ENCODE peak calls at places on chromosomes 3 and 15, in five cellular contexts. One of them, this sample, is unnamed.

GRCh38 chr3:165983284-165983683 is 146.1 kb upstream of the BCHE start:
- DNase-seq in MM.1S: no peak
- DNase-seq in CD8-positive, alpha-beta memory T cell: no peak
- DNase-seq in T follicular helper cell: no peak
- DNase-seq in lower lobe of right lung: no peak
- DNase-seq in this sample: no peak

GRCh38 chr3:127544151-127544805 is 46.3 kb downstream of the TPRA1 start:
- DNase-seq in CD8-positive, alpha-beta memory T cell: peak; percentile 41
- DNase-seq in T follicular helper cell: peak; percentile 45
- DNase-seq in lower lobe of right lung: peak; percentile 84
- DNase-seq in MM.1S: peak; percentile 71
- DNase-seq in this sample: peak; percentile 85

GRCh38 chr3:48273594-48274211 is 32.8 kb downstream of the ZNF589 start:
- DNase-seq in lower lobe of right lung: no peak
- DNase-seq in MM.1S: peak; percentile 57
- DNase-seq in CD8-positive, alpha-beta memory T cell: peak; percentile 38
- DNase-seq in T follicular helper cell: peak; percentile 41
- DNase-seq in this sample: peak; percentile 32

GRCh38 chr15:87527416-87527815 is 729.1 kb downstream of the NTRK3 start:
- DNase-seq in CD8-positive, alpha-beta memory T cell: no peak
- DNase-seq in lower lobe of right lung: no peak
- DNase-seq in T follicular helper cell: no peak
- DNase-seq in MM.1S: no peak
- DNase-seq in this sample: no peak

GRCh38 chr3:86563358-86563970 is 427.5 kb downstream of the VGLL3 start:
- DNase-seq in CD8-positive, alpha-beta memory T cell: no peak
- DNase-seq in MM.1S: peak; percentile 59
- DNase-seq in lower lobe of right lung: no peak
- DNase-seq in T follicular helper cell: no peak
- DNase-seq in this sample: peak; percentile 56

GRCh38 chr3:48155122-48155521 is 33.1 kb downstream of the CDC25A start:
- DNase-seq in CD8-positive, alpha-beta memory T cell: no peak
- DNase-seq in lower lobe of right lung: no peak
- DNase-seq in T follicular helper cell: no peak
- DNase-seq in MM.1S: no peak
- DNase-seq in this sample: no peak

GRCh38 chr15:75799190-75799589 is 44.1 kb upstream of the UBE2Q2 start:
- DNase-seq in T follicular helper cell: no peak
- DNase-seq in MM.1S: no peak
- DNase-seq in CD8-positive, alpha-beta memory T cell: no peak
- DNase-seq in lower lobe of right lung: no peak
- DNase-seq in this sample: no peak

GRCh38 chr3:98731720-98732238 is 31.4 kb upstream of the ST3GAL6 start:
- DNase-seq in MM.1S: peak; percentile 10
- DNase-seq in CD8-positive, alpha-beta memory T cell: no peak
- DNase-seq in lower lobe of right lung: no peak
- DNase-seq in T follicular helper cell: no peak
- DNase-seq in this sample: no peak

GRCh38 chr3:186614597-186615483 is 2.0 kb downstream of the AHSG start:
- DNase-seq in lower lobe of right lung: peak; percentile 68
- DNase-seq in CD8-positive, alpha-beta memory T cell: peak; percentile 67
- DNase-seq in T follicular helper cell: peak; percentile 60
- DNase-seq in MM.1S: peak; percentile 87
- DNase-seq in this sample: peak; percentile 90

GRCh38 chr3:42043116-42043796 is 47.9 kb upstream of the TRAK1 start:
- DNase-seq in CD8-positive, alpha-beta memory T cell: no peak
- DNase-seq in lower lobe of right lung: no peak
- DNase-seq in MM.1S: no peak
- DNase-seq in T follicular helper cell: no peak
- DNase-seq in this sample: peak; percentile 86

GRCh38 chr15:64067564-64068030 is 21.3 kb upstream of the DAPK2 start:
- DNase-seq in MM.1S: peak; percentile 64
- DNase-seq in T follicular helper cell: peak; percentile 41
- DNase-seq in lower lobe of right lung: no peak
- DNase-seq in CD8-positive, alpha-beta memory T cell: peak; percentile 56
- DNase-seq in this sample: peak; percentile 55

GRCh38 chr3:15271785-15272381 is 60.5 kb downstream of the SH3BP5 start:
- DNase-seq in T follicular helper cell: peak; percentile 76
- DNase-seq in MM.1S: no peak
- DNase-seq in CD8-positive, alpha-beta memory T cell: peak; percentile 80
- DNase-seq in lower lobe of right lung: peak; percentile 80
- DNase-seq in this sample: no peak

GRCh38 chr15:74422723-74423442 is 10.9 kb downstream of the SEMA7A start:
- DNase-seq in lower lobe of right lung: peak; percentile 59
- DNase-seq in MM.1S: no peak
- DNase-seq in T follicular helper cell: no peak
- DNase-seq in CD8-positive, alpha-beta memory T cell: no peak
- DNase-seq in this sample: no peak

GRCh38 chr15:40069178-40070165 is 30.5 kb upstream of the SRP14 start:
- DNase-seq in CD8-positive, alpha-beta memory T cell: no peak
- DNase-seq in MM.1S: no peak
- DNase-seq in T follicular helper cell: no peak
- DNase-seq in lower lobe of right lung: peak; percentile 95
- DNase-seq in this sample: peak; percentile 96

GRCh38 chr3:72343078-72343477 is 505.2 kb downstream of the SHQ1 start:
- DNase-seq in CD8-positive, alpha-beta memory T cell: no peak
- DNase-seq in MM.1S: no peak
- DNase-seq in T follicular helper cell: no peak
- DNase-seq in lower lobe of right lung: no peak
- DNase-seq in this sample: no peak

GRCh38 chr15:64712353-64712752 is 63.0 kb downstream of the RBPMS2 start:
- DNase-seq in CD8-positive, alpha-beta memory T cell: no peak
- DNase-seq in MM.1S: no peak
- DNase-seq in lower lobe of right lung: no peak
- DNase-seq in T follicular helper cell: no peak
- DNase-seq in this sample: no peak

GRCh38 chr3:17003457-17003856 is 118.7 kb downstream of the PLCL2 start:
- DNase-seq in lower lobe of right lung: no peak
- DNase-seq in MM.1S: no peak
- DNase-seq in CD8-positive, alpha-beta memory T cell: no peak
- DNase-seq in T follicular helper cell: no peak
- DNase-seq in this sample: no peak

GRCh38 chr15:68183886-68184285 is 21.2 kb downstream of the CALML4 start:
- DNase-seq in MM.1S: no peak
- DNase-seq in lower lobe of right lung: no peak
- DNase-seq in T follicular helper cell: no peak
- DNase-seq in CD8-positive, alpha-beta memory T cell: no peak
- DNase-seq in this sample: no peak

GRCh38 chr3:171415070-171415469 is 45.1 kb downstream of the TNIK start:
- DNase-seq in lower lobe of right lung: no peak
- DNase-seq in CD8-positive, alpha-beta memory T cell: no peak
- DNase-seq in T follicular helper cell: no peak
- DNase-seq in MM.1S: no peak
- DNase-seq in this sample: no peak

GRCh38 chr3:113310960-113311359 is 99.6 kb downstream of the BOC start:
- DNase-seq in CD8-positive, alpha-beta memory T cell: no peak
- DNase-seq in lower lobe of right lung: no peak
- DNase-seq in MM.1S: no peak
- DNase-seq in T follicular helper cell: no peak
- DNase-seq in this sample: no peak

GRCh38 chr3:87771338-87772059 is 287.3 kb downstream of the CGGBP1 start:
- DNase-seq in CD8-positive, alpha-beta memory T cell: peak; percentile 4
- DNase-seq in MM.1S: peak; percentile 50
- DNase-seq in lower lobe of right lung: no peak
- DNase-seq in T follicular helper cell: no peak
- DNase-seq in this sample: peak; percentile 9

GRCh38 chr15:49137861-49138260 is 17.5 kb downstream of the COPS2 start:
- DNase-seq in T follicular helper cell: no peak
- DNase-seq in MM.1S: no peak
- DNase-seq in CD8-positive, alpha-beta memory T cell: no peak
- DNase-seq in lower lobe of right lung: no peak
- DNase-seq in this sample: no peak

GRCh38 chr3:185717121-185717520 is 107.7 kb downstream of the IGF2BP2 start:
- DNase-seq in CD8-positive, alpha-beta memory T cell: no peak
- DNase-seq in MM.1S: no peak
- DNase-seq in T follicular helper cell: no peak
- DNase-seq in lower lobe of right lung: no peak
- DNase-seq in this sample: no peak

GRCh38 chr3:187000711-187001151 is 70.4 kb downstream of the ST6GAL1 start:
- DNase-seq in lower lobe of right lung: no peak
- DNase-seq in MM.1S: peak; percentile 91
- DNase-seq in T follicular helper cell: no peak
- DNase-seq in CD8-positive, alpha-beta memory T cell: no peak
- DNase-seq in this sample: no peak

GRCh38 chr3:23324745-23325144 is 121.6 kb downstream of the UBE2E2 start:
- DNase-seq in CD8-positive, alpha-beta memory T cell: no peak
- DNase-seq in T follicular helper cell: no peak
- DNase-seq in lower lobe of right lung: no peak
- DNase-seq in MM.1S: peak; percentile 56
- DNase-seq in this sample: no peak

GRCh38 chr3:88626426-88627120 is 476.8 kb downstream of the C3orf38 start:
- DNase-seq in MM.1S: no peak
- DNase-seq in lower lobe of right lung: no peak
- DNase-seq in T follicular helper cell: no peak
- DNase-seq in CD8-positive, alpha-beta memory T cell: no peak
- DNase-seq in this sample: no peak